ENCODE peak calls at places on chromosomes 6 and 20, in ten cellular contexts. F is stomach; D is GM06990; Q is naive B cell; H is RWPE1; W is HT-29; Z is progenitor cell of endocrine pancreas; Y is NCI-H1105 treated with DMSO at 0.1 percent for 48 hours; M is PC-3; T is activated naive CD4-positive, alpha-beta T cell treated with anti-CD3 and anti-CD28 coated beads, Interleukin-2, amount 10 ng/mL, durations not matched to agents 7 days and 5 days. R is an unnamed sample.

GRCh38 chr6:127914240-127914639 is 13.4 kb upstream of the THEMIS start:
- DNase-seq in F (no peak), D (no peak), Q (no peak), H (no peak), W (no peak), Z (no peak), Y (no peak), M (peak), T (no peak), R (no peak)

GRCh38 chr20:43539975-43540672 is 18.7 kb upstream of the SGK2 start:
- DNase-seq in F (peak), D (no peak), Q (no peak), H (no peak), W (no peak), Z (no peak), Y (no peak), M (no peak), T (no peak), R (no peak)

GRCh38 chr6:143449731-143450452 is 603 bp downstream of the ADAT2 start:
- DNase-seq in F (no peak), D (peak), Q (peak), H (peak), W (peak), Z (peak), Y (peak), M (peak), T (peak), R (no peak)

GRCh38 chr6:55198708-55199107 is 24.4 kb downstream of the HCRTR2 start:
- DNase-seq in F (no peak), D (no peak), Q (no peak), H (no peak), W (no peak), Z (no peak), Y (no peak), M (peak), T (no peak), R (no peak)

GRCh38 chr6:89122625-89123024 is 4.8 kb upstream of the SRSF12 start:
- DNase-seq in F (no peak), D (no peak), Q (peak), H (peak), W (peak), Z (no peak), Y (peak), M (peak), T (peak), R (no peak)

GRCh38 chr20:60057123-60057865 is 99.1 kb downstream of the CDH26 start:
- DNase-seq in F (peak), D (peak), Q (peak), H (peak), W (peak), Z (peak), Y (peak), M (peak), T (peak), R (peak)

GRCh38 chr6:4774296-4774695 is 1.9 kb upstream of the CDYL start:
- DNase-seq in F (no peak), D (no peak), Q (no peak), H (no peak), W (no peak), Z (no peak), Y (no peak), M (no peak), T (no peak), R (no peak)

GRCh38 chr6:52221302-52221701 is 23.0 kb downstream of the IL17F start:
- DNase-seq in F (no peak), D (no peak), Q (no peak), H (no peak), W (no peak), Z (no peak), Y (no peak), M (no peak), T (peak), R (no peak)

GRCh38 chr6:138818496-138819194 is 22.8 kb downstream of the ECT2L start:
- DNase-seq in F (no peak), D (peak), Q (peak), H (no peak), W (no peak), Z (no peak), Y (no peak), M (peak), T (no peak), R (no peak)

GRCh38 chr6:100808638-100809275 is 72.4 kb downstream of the ASCC3 start:
- DNase-seq in F (no peak), D (no peak), Q (no peak), H (peak), W (no peak), Z (no peak), Y (no peak), M (peak), T (no peak), R (no peak)

GRCh38 chr20:44035924-44036323 is 121.3 kb downstream of the TOX2 start:
- DNase-seq in F (peak), D (no peak), Q (no peak), H (no peak), W (no peak), Z (no peak), Y (no peak), M (no peak), T (no peak), R (no peak)

GRCh38 chr6:161308075-161308655 is 34.3 kb upstream of the AGPAT4 start:
- DNase-seq in F (no peak), D (no peak), Q (no peak), H (no peak), W (no peak), Z (no peak), Y (no peak), M (no peak), T (no peak), R (no peak)

R was measured in ovary.